ENCODE peak calls at places on chromosomes 11 and 22, in ten cellular contexts. One of them, this sample, is unnamed.

GRCh38 chr22:32584650-32585049 is 110.0 kb downstream of the FBXO7 start:
- DNase-seq in EL: peak
- DNase-seq in amygdala: no peak
- DNase-seq in HFFc6: peak
- DNase-seq in CD8-positive, alpha-beta T cell: no peak
- DNase-seq in iPS-NIHi11: no peak
- DNase-seq in cardiac septum: no peak
- DNase-seq in amniotic epithelial cell: peak
- DNase-seq in GM12878: no peak
- DNase-seq in tibial artery: peak
- DNase-seq in this sample: peak

GRCh38 chr11:86740628-86741488 is 59.5 kb upstream of the PRSS23 start:
- DNase-seq in EL: peak
- DNase-seq in amygdala: no peak
- DNase-seq in HFFc6: peak
- DNase-seq in CD8-positive, alpha-beta T cell: no peak
- DNase-seq in iPS-NIHi11: peak
- DNase-seq in cardiac septum: no peak
- DNase-seq in amniotic epithelial cell: peak
- DNase-seq in GM12878: no peak
- DNase-seq in tibial artery: peak
- DNase-seq in this sample: peak

GRCh38 chr11:8671651-8672062 is 10.8 kb downstream of the TRIM66 start:
- DNase-seq in EL: peak
- DNase-seq in amygdala: no peak
- DNase-seq in HFFc6: no peak
- DNase-seq in CD8-positive, alpha-beta T cell: no peak
- DNase-seq in iPS-NIHi11: no peak
- DNase-seq in cardiac septum: no peak
- DNase-seq in amniotic epithelial cell: peak
- DNase-seq in GM12878: no peak
- DNase-seq in tibial artery: no peak
- DNase-seq in this sample: peak

GRCh38 chr11:7592706-7593105 is 78.9 kb downstream of the PPFIBP2 start:
- DNase-seq in EL: peak
- DNase-seq in amygdala: no peak
- DNase-seq in HFFc6: peak
- DNase-seq in CD8-positive, alpha-beta T cell: no peak
- DNase-seq in iPS-NIHi11: no peak
- DNase-seq in cardiac septum: peak
- DNase-seq in amniotic epithelial cell: peak
- DNase-seq in GM12878: no peak
- DNase-seq in tibial artery: peak
- DNase-seq in this sample: no peak

GRCh38 chr22:49733631-49734030 is 94.0 kb downstream of the BRD1 start:
- DNase-seq in EL: no peak
- DNase-seq in amygdala: no peak
- DNase-seq in HFFc6: no peak
- DNase-seq in CD8-positive, alpha-beta T cell: no peak
- DNase-seq in iPS-NIHi11: no peak
- DNase-seq in cardiac septum: no peak
- DNase-seq in amniotic epithelial cell: no peak
- DNase-seq in GM12878: no peak
- DNase-seq in tibial artery: no peak
- DNase-seq in this sample: no peak

GRCh38 chr11:63551889-63552266 is 11.3 kb downstream of the PLAAT2 start:
- DNase-seq in EL: no peak
- DNase-seq in amygdala: no peak
- DNase-seq in HFFc6: no peak
- DNase-seq in CD8-positive, alpha-beta T cell: no peak
- DNase-seq in iPS-NIHi11: no peak
- DNase-seq in cardiac septum: no peak
- DNase-seq in amniotic epithelial cell: no peak
- DNase-seq in GM12878: no peak
- DNase-seq in tibial artery: no peak
- DNase-seq in this sample: no peak

GRCh38 chr22:46537221-46537945 is at the start of gene CELSR1:
- DNase-seq in EL: peak
- DNase-seq in amygdala: no peak
- DNase-seq in HFFc6: no peak
- DNase-seq in CD8-positive, alpha-beta T cell: no peak
- DNase-seq in iPS-NIHi11: peak
- DNase-seq in cardiac septum: no peak
- DNase-seq in amniotic epithelial cell: peak
- DNase-seq in GM12878: no peak
- DNase-seq in tibial artery: no peak
- DNase-seq in this sample: peak

GRCh38 chr22:35605787-35606492 is 11.2 kb downstream of the MB start:
- DNase-seq in EL: no peak
- DNase-seq in amygdala: no peak
- DNase-seq in HFFc6: no peak
- DNase-seq in CD8-positive, alpha-beta T cell: no peak
- DNase-seq in iPS-NIHi11: no peak
- DNase-seq in cardiac septum: no peak
- DNase-seq in amniotic epithelial cell: no peak
- DNase-seq in GM12878: no peak
- DNase-seq in tibial artery: no peak
- DNase-seq in this sample: no peak

GRCh38 chr11:44734982-44735381 is 8.2 kb downstream of the TSPAN18 start:
- DNase-seq in EL: no peak
- DNase-seq in amygdala: no peak
- DNase-seq in HFFc6: no peak
- DNase-seq in CD8-positive, alpha-beta T cell: no peak
- DNase-seq in iPS-NIHi11: no peak
- DNase-seq in cardiac septum: peak
- DNase-seq in amniotic epithelial cell: no peak
- DNase-seq in GM12878: no peak
- DNase-seq in tibial artery: no peak
- DNase-seq in this sample: no peak

GRCh38 chr11:102518296-102519094 is 12.1 kb downstream of the MMP7 start:
- DNase-seq in EL: no peak
- DNase-seq in amygdala: no peak
- DNase-seq in HFFc6: no peak
- DNase-seq in CD8-positive, alpha-beta T cell: no peak
- DNase-seq in iPS-NIHi11: peak
- DNase-seq in cardiac septum: no peak
- DNase-seq in amniotic epithelial cell: peak
- DNase-seq in GM12878: no peak
- DNase-seq in tibial artery: no peak
- DNase-seq in this sample: peak

GRCh38 chr11:107496011-107496410 is 38.4 kb upstream of the CWF19L2 start:
- DNase-seq in EL: peak
- DNase-seq in amygdala: no peak
- DNase-seq in HFFc6: peak
- DNase-seq in CD8-positive, alpha-beta T cell: no peak
- DNase-seq in iPS-NIHi11: peak
- DNase-seq in cardiac septum: no peak
- DNase-seq in amniotic epithelial cell: peak
- DNase-seq in GM12878: no peak
- DNase-seq in tibial artery: no peak
- DNase-seq in this sample: peak

GRCh38 chr11:66071326-66071870 is 1.3 kb downstream of the PACS1 start:
- DNase-seq in EL: no peak
- DNase-seq in amygdala: no peak
- DNase-seq in HFFc6: no peak
- DNase-seq in CD8-positive, alpha-beta T cell: no peak
- DNase-seq in iPS-NIHi11: no peak
- DNase-seq in cardiac septum: no peak
- DNase-seq in amniotic epithelial cell: no peak
- DNase-seq in GM12878: no peak
- DNase-seq in tibial artery: no peak
- DNase-seq in this sample: no peak

GRCh38 chr11:133978816-133979215 is 22.0 kb upstream of the IGSF9B start:
- DNase-seq in EL: peak
- DNase-seq in amygdala: no peak
- DNase-seq in HFFc6: peak
- DNase-seq in CD8-positive, alpha-beta T cell: no peak
- DNase-seq in iPS-NIHi11: no peak
- DNase-seq in cardiac septum: no peak
- DNase-seq in amniotic epithelial cell: no peak
- DNase-seq in GM12878: no peak
- DNase-seq in tibial artery: no peak
- DNase-seq in this sample: peak

GRCh38 chr11:95514386-95515145 is 275.0 kb downstream of the FAM76B start:
- DNase-seq in EL: no peak
- DNase-seq in amygdala: no peak
- DNase-seq in HFFc6: no peak
- DNase-seq in CD8-positive, alpha-beta T cell: no peak
- DNase-seq in iPS-NIHi11: no peak
- DNase-seq in cardiac septum: no peak
- DNase-seq in amniotic epithelial cell: no peak
- DNase-seq in GM12878: no peak
- DNase-seq in tibial artery: no peak
- DNase-seq in this sample: no peak

GRCh38 chr11:2933376-2934056 is 4.3 kb upstream of the PHLDA2 start:
- DNase-seq in EL: peak
- DNase-seq in amygdala: no peak
- DNase-seq in HFFc6: peak
- DNase-seq in CD8-positive, alpha-beta T cell: no peak
- DNase-seq in iPS-NIHi11: peak
- DNase-seq in cardiac septum: peak
- DNase-seq in amniotic epithelial cell: peak
- DNase-seq in GM12878: peak
- DNase-seq in tibial artery: peak
- DNase-seq in this sample: peak

GRCh38 chr22:19817561-19818263 is 37.0 kb downstream of the GNB1L start:
- DNase-seq in EL: no peak
- DNase-seq in amygdala: no peak
- DNase-seq in HFFc6: no peak
- DNase-seq in CD8-positive, alpha-beta T cell: no peak
- DNase-seq in iPS-NIHi11: no peak
- DNase-seq in cardiac septum: no peak
- DNase-seq in amniotic epithelial cell: no peak
- DNase-seq in GM12878: no peak
- DNase-seq in tibial artery: no peak
- DNase-seq in this sample: no peak

GRCh38 chr11:72233773-72234513 is 9.4 kb downstream of the INPPL1 start:
- DNase-seq in EL: no peak
- DNase-seq in amygdala: no peak
- DNase-seq in HFFc6: no peak
- DNase-seq in CD8-positive, alpha-beta T cell: no peak
- DNase-seq in iPS-NIHi11: no peak
- DNase-seq in cardiac septum: no peak
- DNase-seq in amniotic epithelial cell: no peak
- DNase-seq in GM12878: no peak
- DNase-seq in tibial artery: no peak
- DNase-seq in this sample: no peak

GRCh38 chr11:121578216-121579063 is 125.7 kb upstream of the SORL1-AS1 start:
- DNase-seq in EL: no peak
- DNase-seq in amygdala: no peak
- DNase-seq in HFFc6: no peak
- DNase-seq in CD8-positive, alpha-beta T cell: no peak
- DNase-seq in iPS-NIHi11: no peak
- DNase-seq in cardiac septum: no peak
- DNase-seq in amniotic epithelial cell: peak
- DNase-seq in GM12878: no peak
- DNase-seq in tibial artery: no peak
- DNase-seq in this sample: no peak

GRCh38 chr11:60700689-60701508 is 1.5 kb downstream of the MS4A8 start:
- DNase-seq in EL: peak
- DNase-seq in amygdala: no peak
- DNase-seq in HFFc6: no peak
- DNase-seq in CD8-positive, alpha-beta T cell: no peak
- DNase-seq in iPS-NIHi11: peak
- DNase-seq in cardiac septum: no peak
- DNase-seq in amniotic epithelial cell: peak
- DNase-seq in GM12878: no peak
- DNase-seq in tibial artery: no peak
- DNase-seq in this sample: peak

GRCh38 chr11:76314741-76315090 is 66.2 kb downstream of the THAP12 start:
- DNase-seq in EL: peak
- DNase-seq in amygdala: no peak
- DNase-seq in HFFc6: peak
- DNase-seq in CD8-positive, alpha-beta T cell: no peak
- DNase-seq in iPS-NIHi11: no peak
- DNase-seq in cardiac septum: no peak
- DNase-seq in amniotic epithelial cell: peak
- DNase-seq in GM12878: no peak
- DNase-seq in tibial artery: no peak
- DNase-seq in this sample: peak

GRCh38 chr11:65459552-65459951 is 37.0 kb downstream of the NEAT1 start:
- DNase-seq in EL: no peak
- DNase-seq in amygdala: no peak
- DNase-seq in HFFc6: no peak
- DNase-seq in CD8-positive, alpha-beta T cell: no peak
- DNase-seq in iPS-NIHi11: peak
- DNase-seq in cardiac septum: no peak
- DNase-seq in amniotic epithelial cell: no peak
- DNase-seq in GM12878: no peak
- DNase-seq in tibial artery: no peak
- DNase-seq in this sample: no peak

GRCh38 chr11:69801513-69802335 is 17.5 kb downstream of the FGF3 start:
- DNase-seq in EL: no peak
- DNase-seq in amygdala: no peak
- DNase-seq in HFFc6: no peak
- DNase-seq in CD8-positive, alpha-beta T cell: peak
- DNase-seq in iPS-NIHi11: peak
- DNase-seq in cardiac septum: no peak
- DNase-seq in amniotic epithelial cell: peak
- DNase-seq in GM12878: no peak
- DNase-seq in tibial artery: no peak
- DNase-seq in this sample: peak

GRCh38 chr11:58186938-58187337 is 1.9 kb upstream of the OR9Q2 start:
- DNase-seq in EL: no peak
- DNase-seq in amygdala: no peak
- DNase-seq in HFFc6: no peak
- DNase-seq in CD8-positive, alpha-beta T cell: no peak
- DNase-seq in iPS-NIHi11: no peak
- DNase-seq in cardiac septum: no peak
- DNase-seq in amniotic epithelial cell: no peak
- DNase-seq in GM12878: no peak
- DNase-seq in tibial artery: no peak
- DNase-seq in this sample: no peak

This sample was measured in astrocyte of the hippocampus.